ENCODE peak calls at places on chromosomes 13 and 19, in nine cellular contexts. K is germinal center; Y is NCI-H187; I is naive thymus-derived CD8-positive, alpha-beta T cell; L is kidney tubule cell; E is amniotic epithelial cell; J is T-helper 17 cell; X is HS-27A; H is activated T-helper 9 cell treated with anti-CD3 and anti-CD28 coated beads, Interleukin-2, amount 50 U/mL, for 16 hours. Q is an unnamed sample.

GRCh38 chr19:42233638-42234292 is 8.6 kb downstream of the GSK3A start:
- DNase-seq in K (no peak), Y (no peak), I (no peak), L (no peak), E (no peak), J (no peak), X (no peak), H (no peak), Q (no peak)

GRCh38 chr13:107258599-107259187 is 690.8 kb upstream of the ARGLU1 start:
- DNase-seq in K (no peak), Y (no peak), I (no peak), L (peak), E (peak), J (no peak), X (no peak), H (no peak), Q (no peak)

GRCh38 chr19:17041994-17042393 is 15.4 kb upstream of the CPAMD8 start:
- DNase-seq in K (no peak), Y (no peak), I (no peak), L (no peak), E (no peak), J (no peak), X (no peak), H (no peak), Q (no peak)

GRCh38 chr19:43811833-43812232 is 9.6 kb upstream of the LYPD5 start:
- DNase-seq in K (no peak), Y (no peak), I (no peak), L (no peak), E (no peak), J (no peak), X (no peak), H (no peak), Q (no peak)

GRCh38 chr13:78679329-78679728 is 20.4 kb upstream of the OBI1 start:
- DNase-seq in K (no peak), Y (no peak), I (no peak), L (peak), E (no peak), J (no peak), X (no peak), H (no peak), Q (no peak)

GRCh38 chr19:16876904-16877361 is 11.9 kb upstream of the F2RL3 start:
- DNase-seq in K (no peak), Y (no peak), I (no peak), L (peak), E (peak), J (no peak), X (no peak), H (no peak), Q (peak)

GRCh38 chr19:45211751-45212381 is 33.3 kb downstream of the BLOC1S3 start:
- DNase-seq in K (no peak), Y (no peak), I (no peak), L (no peak), E (peak), J (no peak), X (no peak), H (no peak), Q (no peak)

GRCh38 chr13:113770441-113770840 is 11.4 kb downstream of the TMEM255B start:
- DNase-seq in K (no peak), Y (no peak), I (no peak), L (no peak), E (no peak), J (no peak), X (no peak), H (no peak), Q (no peak)

GRCh38 chr13:66940113-66940512 is 290.0 kb downstream of the PCDH9 start:
- DNase-seq in K (no peak), Y (no peak), I (no peak), L (peak), E (peak), J (no peak), X (no peak), H (no peak), Q (peak)

GRCh38 chr13:84430441-84430840 is 548.2 kb upstream of the SLITRK1 start:
- DNase-seq in K (no peak), Y (no peak), I (no peak), L (no peak), E (no peak), J (no peak), X (peak), H (no peak), Q (no peak)

GRCh38 chr19:3411636-3412035 is 45.3 kb downstream of the NFIC start:
- DNase-seq in K (no peak), Y (no peak), I (no peak), L (no peak), E (no peak), J (no peak), X (no peak), H (no peak), Q (no peak)

GRCh38 chr13:25971499-25972145 is 80.2 kb downstream of the SHISA2 start:
- DNase-seq in K (no peak), Y (no peak), I (peak), L (peak), E (no peak), J (no peak), X (no peak), H (peak), Q (no peak)

GRCh38 chr13:75938811-75939525 is 302.8 kb downstream of the LMO7 start:
- DNase-seq in K (no peak), Y (no peak), I (no peak), L (peak), E (no peak), J (no peak), X (no peak), H (no peak), Q (peak)

GRCh38 chr13:95298971-95299627 is 2.2 kb downstream of the ABCC4 start:
- DNase-seq in K (no peak), Y (no peak), I (no peak), L (peak), E (peak), J (no peak), X (peak), H (no peak), Q (peak)

GRCh38 chr19:44644391-44645016 is 794 bp downstream of the PVR start:
- DNase-seq in K (no peak), Y (no peak), I (no peak), L (peak), E (no peak), J (no peak), X (peak), H (no peak), Q (peak)

GRCh38 chr19:1791879-1792278 is 20.2 kb downstream of the ATP8B3 start:
- DNase-seq in K (no peak), Y (no peak), I (no peak), L (no peak), E (no peak), J (no peak), X (no peak), H (no peak), Q (no peak)

GRCh38 chr13:22311734-22312404 is 641.0 kb downstream of the FGF9 start:
- DNase-seq in K (no peak), Y (no peak), I (no peak), L (no peak), E (no peak), J (no peak), X (no peak), H (no peak), Q (no peak)

GRCh38 chr13:98144501-98145350 is 1.8 kb downstream of the FARP1 start:
- DNase-seq in K (no peak), Y (peak), I (no peak), L (peak), E (peak), J (no peak), X (no peak), H (no peak), Q (peak)

GRCh38 chr19:4232614-4233281 is 3.4 kb downstream of the EBI3 start:
- DNase-seq in K (no peak), Y (no peak), I (no peak), L (no peak), E (no peak), J (no peak), X (no peak), H (no peak), Q (no peak)

GRCh38 chr13:45765464-45765863 is 63.3 kb downstream of the CBY2 start:
- DNase-seq in K (no peak), Y (no peak), I (no peak), L (no peak), E (no peak), J (no peak), X (no peak), H (no peak), Q (no peak)

GRCh38 chr19:36421749-36422481 is 3.5 kb upstream of the ZFP82 start:
- DNase-seq in K (no peak), Y (no peak), I (no peak), L (peak), E (no peak), J (no peak), X (no peak), H (no peak), Q (no peak)

GRCh38 chr19:1819976-1820255 is 7.8 kb upstream of the ATP8B3 start:
- DNase-seq in K (no peak), Y (no peak), I (no peak), L (no peak), E (no peak), J (no peak), X (no peak), H (no peak), Q (no peak)

GRCh38 chr19:16070366-16070990 is 5.8 kb upstream of the TPM4 start:
- DNase-seq in K (peak), Y (no peak), I (peak), L (peak), E (no peak), J (peak), X (no peak), H (peak), Q (peak)

GRCh38 chr13:99265823-99266426 is 7.7 kb upstream of the GPR18 start:
- DNase-seq in K (peak), Y (peak), I (peak), L (peak), E (peak), J (no peak), X (no peak), H (no peak), Q (peak)

GRCh38 chr19:50906217-50906616 is 5.0 kb downstream of the KLK4 start:
- DNase-seq in K (peak), Y (no peak), I (no peak), L (no peak), E (no peak), J (peak), X (no peak), H (no peak), Q (no peak)

GRCh38 chr19:49104229-49104864 is 9.8 kb upstream of the LIN7B start:
- DNase-seq in K (no peak), Y (no peak), I (no peak), L (no peak), E (no peak), J (no peak), X (no peak), H (no peak), Q (no peak)

GRCh38 chr13:38024431-38024830 is 154.9 kb upstream of the TRPC4 start:
- DNase-seq in K (no peak), Y (no peak), I (no peak), L (no peak), E (no peak), J (no peak), X (no peak), H (no peak), Q (peak)

GRCh38 chr19:33438016-33438671 is 64.6 kb downstream of the CEBPG start:
- DNase-seq in K (no peak), Y (peak), I (no peak), L (no peak), E (no peak), J (no peak), X (no peak), H (no peak), Q (peak)

GRCh38 chr19:55637534-55637933 is 3.3 kb upstream of the ZNF580 start:
- DNase-seq in K (no peak), Y (no peak), I (no peak), L (no peak), E (no peak), J (no peak), X (no peak), H (no peak), Q (no peak)

GRCh38 chr13:99311137-99311536 is 3.9 kb upstream of the GPR183 start:
- DNase-seq in K (no peak), Y (no peak), I (no peak), L (no peak), E (peak), J (no peak), X (no peak), H (no peak), Q (no peak)

GRCh38 chr13:30615851-30616311 is 1.8 kb upstream of the USPL1 start:
- DNase-seq in K (peak), Y (no peak), I (no peak), L (peak), E (peak), J (no peak), X (no peak), H (no peak), Q (peak)

GRCh38 chr13:60696602-60697001 is 299.6 kb downstream of the TDRD3 start:
- DNase-seq in K (no peak), Y (no peak), I (no peak), L (no peak), E (no peak), J (no peak), X (no peak), H (no peak), Q (no peak)

GRCh38 chr13:24361138-24361537 is 51.8 kb downstream of the C1QTNF9 start:
- DNase-seq in K (no peak), Y (no peak), I (no peak), L (no peak), E (no peak), J (no peak), X (no peak), H (no peak), Q (no peak)

GRCh38 chr13:50124536-50125305 is 109.5 kb downstream of the KCNRG start:
- DNase-seq in K (no peak), Y (peak), I (peak), L (peak), E (peak), J (peak), X (peak), H (peak), Q (no peak)

GRCh38 chr19:20423381-20424207 is 142.0 kb downstream of the ZNF737 start:
- DNase-seq in K (peak), Y (no peak), I (peak), L (peak), E (peak), J (no peak), X (no peak), H (peak), Q (peak)

GRCh38 chr19:2807379-2808128 is 12.1 kb upstream of the ZNF554 start:
- DNase-seq in K (no peak), Y (no peak), I (no peak), L (no peak), E (no peak), J (no peak), X (no peak), H (no peak), Q (no peak)

GRCh38 chr19:38316477-38317067 is 825 bp upstream of the YIF1B start:
- DNase-seq in K (no peak), Y (no peak), I (no peak), L (no peak), E (no peak), J (no peak), X (no peak), H (no peak), Q (no peak)

GRCh38 chr13:41413907-41414306 is 43.4 kb upstream of the RGCC start:
- DNase-seq in K (no peak), Y (no peak), I (no peak), L (no peak), E (no peak), J (no peak), X (no peak), H (no peak), Q (no peak)

GRCh38 chr19:32870981-32871451 is 1.4 kb upstream of the SLC7A9 start:
- DNase-seq in K (no peak), Y (no peak), I (no peak), L (no peak), E (no peak), J (no peak), X (no peak), H (no peak), Q (no peak)

GRCh38 chr19:46697142-46697960 is 19.6 kb downstream of the PRKD2 start:
- DNase-seq in K (no peak), Y (peak), I (no peak), L (peak), E (peak), J (no peak), X (no peak), H (no peak), Q (peak)

Q was measured in renal cortical epithelial cell.